ENCODE peak calls at places on chromosomes 3 and 15, in nine cellular contexts. One of them, this sample, is unnamed.

GRCh38 chr15:26126070-26126469 is 262.9 kb upstream of the ATP10A start:
- DNase-seq in CD4-positive, alpha-beta memory T cell: no peak
- DNase-seq in brain microvascular endothelial cell: no peak
- DNase-seq in effector memory CD4-positive, alpha-beta T cell: no peak
- DNase-seq in heart left ventricle: no peak
- DNase-seq in CD8-positive, alpha-beta T cell: no peak
- DNase-seq in HCT116: no peak
- DNase-seq in ascending aorta: no peak
- DNase-seq in MM.1S: no peak
- DNase-seq in this sample: no peak

GRCh38 chr3:32990116-32990515 is 38.7 kb downstream of the CCR4 start:
- DNase-seq in CD4-positive, alpha-beta memory T cell: no peak
- DNase-seq in brain microvascular endothelial cell: no peak
- DNase-seq in effector memory CD4-positive, alpha-beta T cell: no peak
- DNase-seq in heart left ventricle: no peak
- DNase-seq in CD8-positive, alpha-beta T cell: no peak
- DNase-seq in HCT116: no peak
- DNase-seq in ascending aorta: no peak
- DNase-seq in MM.1S: no peak
- DNase-seq in this sample: no peak

GRCh38 chr15:63405159-63405558 is 23.5 kb upstream of the CA12 start:
- DNase-seq in CD4-positive, alpha-beta memory T cell: no peak
- DNase-seq in brain microvascular endothelial cell: no peak
- DNase-seq in effector memory CD4-positive, alpha-beta T cell: no peak
- DNase-seq in heart left ventricle: no peak
- DNase-seq in CD8-positive, alpha-beta T cell: no peak
- DNase-seq in HCT116: no peak
- DNase-seq in ascending aorta: peak; percentile 50
- DNase-seq in MM.1S: no peak
- DNase-seq in this sample: no peak

GRCh38 chr3:119013951-119014350 is 20.7 kb downstream of the IGSF11 start:
- DNase-seq in CD4-positive, alpha-beta memory T cell: no peak
- DNase-seq in brain microvascular endothelial cell: no peak
- DNase-seq in effector memory CD4-positive, alpha-beta T cell: no peak
- DNase-seq in heart left ventricle: no peak
- DNase-seq in CD8-positive, alpha-beta T cell: no peak
- DNase-seq in HCT116: no peak
- DNase-seq in ascending aorta: no peak
- DNase-seq in MM.1S: no peak
- DNase-seq in this sample: no peak

GRCh38 chr3:24709921-24710320 is 215.3 kb upstream of the THRB start:
- DNase-seq in CD4-positive, alpha-beta memory T cell: no peak
- DNase-seq in brain microvascular endothelial cell: no peak
- DNase-seq in effector memory CD4-positive, alpha-beta T cell: no peak
- DNase-seq in heart left ventricle: no peak
- DNase-seq in CD8-positive, alpha-beta T cell: no peak
- DNase-seq in HCT116: no peak
- DNase-seq in ascending aorta: no peak
- DNase-seq in MM.1S: no peak
- DNase-seq in this sample: no peak

GRCh38 chr3:47163023-47163989 is 607 bp downstream of the SETD2 start:
- DNase-seq in CD4-positive, alpha-beta memory T cell: peak; percentile 66
- DNase-seq in brain microvascular endothelial cell: peak; percentile 9
- DNase-seq in effector memory CD4-positive, alpha-beta T cell: peak; percentile 29
- DNase-seq in heart left ventricle: peak; percentile 43
- DNase-seq in CD8-positive, alpha-beta T cell: peak; percentile 80
- DNase-seq in HCT116: no peak
- DNase-seq in ascending aorta: peak; percentile 72
- DNase-seq in MM.1S: peak; percentile 63
- DNase-seq in this sample: peak; percentile 13

GRCh38 chr3:139222100-139222657 is 121.6 kb upstream of the MRPS22 start:
- DNase-seq in CD4-positive, alpha-beta memory T cell: no peak
- DNase-seq in brain microvascular endothelial cell: no peak
- DNase-seq in effector memory CD4-positive, alpha-beta T cell: no peak
- DNase-seq in heart left ventricle: no peak
- DNase-seq in CD8-positive, alpha-beta T cell: no peak
- DNase-seq in HCT116: no peak
- DNase-seq in ascending aorta: no peak
- DNase-seq in MM.1S: no peak
- DNase-seq in this sample: no peak

GRCh38 chr3:194738254-194739093 is 52.8 kb downstream of the FAM43A start:
- DNase-seq in CD4-positive, alpha-beta memory T cell: no peak
- DNase-seq in brain microvascular endothelial cell: peak; percentile 41
- DNase-seq in effector memory CD4-positive, alpha-beta T cell: no peak
- DNase-seq in heart left ventricle: peak; percentile 84
- DNase-seq in CD8-positive, alpha-beta T cell: no peak
- DNase-seq in HCT116: peak; percentile 22
- DNase-seq in ascending aorta: peak; percentile 88
- DNase-seq in MM.1S: no peak
- DNase-seq in this sample: no peak

GRCh38 chr3:64861684-64862083 is 173.9 kb upstream of the ADAMTS9 start:
- DNase-seq in CD4-positive, alpha-beta memory T cell: no peak
- DNase-seq in brain microvascular endothelial cell: no peak
- DNase-seq in effector memory CD4-positive, alpha-beta T cell: no peak
- DNase-seq in heart left ventricle: no peak
- DNase-seq in CD8-positive, alpha-beta T cell: no peak
- DNase-seq in HCT116: no peak
- DNase-seq in ascending aorta: no peak
- DNase-seq in MM.1S: no peak
- DNase-seq in this sample: no peak

GRCh38 chr3:51961607-51962569 is 5.4 kb downstream of the PCBP4 start:
- DNase-seq in CD4-positive, alpha-beta memory T cell: no peak
- DNase-seq in brain microvascular endothelial cell: no peak
- DNase-seq in effector memory CD4-positive, alpha-beta T cell: no peak
- DNase-seq in heart left ventricle: peak; percentile 78
- DNase-seq in CD8-positive, alpha-beta T cell: no peak
- DNase-seq in HCT116: no peak
- DNase-seq in ascending aorta: no peak
- DNase-seq in MM.1S: no peak
- DNase-seq in this sample: no peak

GRCh38 chr3:9883676-9884554 is 3.9 kb upstream of the CIDEC start:
- DNase-seq in CD4-positive, alpha-beta memory T cell: no peak
- DNase-seq in brain microvascular endothelial cell: peak; percentile 45
- DNase-seq in effector memory CD4-positive, alpha-beta T cell: no peak
- DNase-seq in heart left ventricle: no peak
- DNase-seq in CD8-positive, alpha-beta T cell: no peak
- DNase-seq in HCT116: no peak
- DNase-seq in ascending aorta: no peak
- DNase-seq in MM.1S: no peak
- DNase-seq in this sample: no peak

GRCh38 chr3:10026084-10026890 is at the start of gene FANCD2:
- DNase-seq in CD4-positive, alpha-beta memory T cell: peak; percentile 91
- DNase-seq in brain microvascular endothelial cell: peak; percentile 80
- DNase-seq in effector memory CD4-positive, alpha-beta T cell: peak; percentile 85
- DNase-seq in heart left ventricle: peak; percentile 89
- DNase-seq in CD8-positive, alpha-beta T cell: peak; percentile 97
- DNase-seq in HCT116: peak; percentile 73
- DNase-seq in ascending aorta: peak; percentile 93
- DNase-seq in MM.1S: peak; percentile 91
- DNase-seq in this sample: peak; percentile 74

GRCh38 chr15:29938701-29939340 is 116.6 kb upstream of the TJP1 start:
- DNase-seq in CD4-positive, alpha-beta memory T cell: no peak
- DNase-seq in brain microvascular endothelial cell: no peak
- DNase-seq in effector memory CD4-positive, alpha-beta T cell: no peak
- DNase-seq in heart left ventricle: no peak
- DNase-seq in CD8-positive, alpha-beta T cell: no peak
- DNase-seq in HCT116: no peak
- DNase-seq in ascending aorta: no peak
- DNase-seq in MM.1S: no peak
- DNase-seq in this sample: no peak

GRCh38 chr15:76330281-76330680 is 6.3 kb upstream of the ISL2 start:
- DNase-seq in CD4-positive, alpha-beta memory T cell: no peak
- DNase-seq in brain microvascular endothelial cell: no peak
- DNase-seq in effector memory CD4-positive, alpha-beta T cell: no peak
- DNase-seq in heart left ventricle: peak; percentile 63
- DNase-seq in CD8-positive, alpha-beta T cell: no peak
- DNase-seq in HCT116: no peak
- DNase-seq in ascending aorta: peak; percentile 80
- DNase-seq in MM.1S: no peak
- DNase-seq in this sample: no peak

GRCh38 chr15:74318376-74319137 is 48.9 kb downstream of the CYP11A1 start:
- DNase-seq in CD4-positive, alpha-beta memory T cell: no peak
- DNase-seq in brain microvascular endothelial cell: peak; percentile 40
- DNase-seq in effector memory CD4-positive, alpha-beta T cell: no peak
- DNase-seq in heart left ventricle: peak; percentile 77
- DNase-seq in CD8-positive, alpha-beta T cell: no peak
- DNase-seq in HCT116: no peak
- DNase-seq in ascending aorta: peak; percentile 76
- DNase-seq in MM.1S: no peak
- DNase-seq in this sample: no peak

GRCh38 chr3:114706591-114707224 is 412.9 kb downstream of the TIGIT start:
- DNase-seq in CD4-positive, alpha-beta memory T cell: no peak
- DNase-seq in brain microvascular endothelial cell: peak; percentile 59
- DNase-seq in effector memory CD4-positive, alpha-beta T cell: no peak
- DNase-seq in heart left ventricle: no peak
- DNase-seq in CD8-positive, alpha-beta T cell: no peak
- DNase-seq in HCT116: peak; percentile 88
- DNase-seq in ascending aorta: no peak
- DNase-seq in MM.1S: peak; percentile 39
- DNase-seq in this sample: no peak

GRCh38 chr3:112000971-112001370 is 2.2 kb downstream of the TAGLN3 start:
- DNase-seq in CD4-positive, alpha-beta memory T cell: no peak
- DNase-seq in brain microvascular endothelial cell: no peak
- DNase-seq in effector memory CD4-positive, alpha-beta T cell: no peak
- DNase-seq in heart left ventricle: no peak
- DNase-seq in CD8-positive, alpha-beta T cell: no peak
- DNase-seq in HCT116: no peak
- DNase-seq in ascending aorta: no peak
- DNase-seq in MM.1S: no peak
- DNase-seq in this sample: no peak

GRCh38 chr3:171459130-171459941 is 869 bp downstream of the TNIK start:
- DNase-seq in CD4-positive, alpha-beta memory T cell: peak; percentile 88
- DNase-seq in brain microvascular endothelial cell: peak; percentile 32
- DNase-seq in effector memory CD4-positive, alpha-beta T cell: peak; percentile 53
- DNase-seq in heart left ventricle: peak; percentile 53
- DNase-seq in CD8-positive, alpha-beta T cell: peak; percentile 74
- DNase-seq in HCT116: no peak
- DNase-seq in ascending aorta: peak; percentile 65
- DNase-seq in MM.1S: peak; percentile 49
- DNase-seq in this sample: no peak

GRCh38 chr3:102529452-102529851 is 94.6 kb downstream of the ZPLD1 start:
- DNase-seq in CD4-positive, alpha-beta memory T cell: no peak
- DNase-seq in brain microvascular endothelial cell: no peak
- DNase-seq in effector memory CD4-positive, alpha-beta T cell: no peak
- DNase-seq in heart left ventricle: no peak
- DNase-seq in CD8-positive, alpha-beta T cell: no peak
- DNase-seq in HCT116: peak; percentile 39
- DNase-seq in ascending aorta: no peak
- DNase-seq in MM.1S: no peak
- DNase-seq in this sample: no peak

GRCh38 chr15:74540135-74540760 is 772 bp upstream of the ARID3B start:
- DNase-seq in CD4-positive, alpha-beta memory T cell: peak; percentile 41
- DNase-seq in brain microvascular endothelial cell: no peak
- DNase-seq in effector memory CD4-positive, alpha-beta T cell: no peak
- DNase-seq in heart left ventricle: no peak
- DNase-seq in CD8-positive, alpha-beta T cell: no peak
- DNase-seq in HCT116: no peak
- DNase-seq in ascending aorta: no peak
- DNase-seq in MM.1S: peak; percentile 43
- DNase-seq in this sample: peak; percentile 6

GRCh38 chr3:154274345-154274744 is 49.9 kb downstream of the DHX36 start:
- DNase-seq in CD4-positive, alpha-beta memory T cell: no peak
- DNase-seq in brain microvascular endothelial cell: no peak
- DNase-seq in effector memory CD4-positive, alpha-beta T cell: no peak
- DNase-seq in heart left ventricle: no peak
- DNase-seq in CD8-positive, alpha-beta T cell: no peak
- DNase-seq in HCT116: no peak
- DNase-seq in ascending aorta: no peak
- DNase-seq in MM.1S: no peak
- DNase-seq in this sample: no peak
- H3K4me3 ChIP-seq in CD4-positive, alpha-beta memory T cell: no peak overlapping the region
- H3K4me3 ChIP-seq in brain microvascular endothelial cell: no peak overlapping the region
- H3K4me3 ChIP-seq in effector memory CD4-positive, alpha-beta T cell: no peak overlapping the region
- H3K4me3 ChIP-seq in heart left ventricle: no peak overlapping the region
- H3K4me3 ChIP-seq in CD8-positive, alpha-beta T cell: no peak overlapping the region
- H3K4me3 ChIP-seq in HCT116: no peak overlapping the region
- H3K4me3 ChIP-seq in ascending aorta: no peak overlapping the region
- H3K4me3 ChIP-seq in MM.1S: no peak overlapping the region
- H3K4me3 ChIP-seq in this sample: no peak overlapping the region

GRCh38 chr15:90917569-90917968 is 14.5 kb downstream of the MAN2A2 start:
- DNase-seq in CD4-positive, alpha-beta memory T cell: no peak
- DNase-seq in brain microvascular endothelial cell: no peak
- DNase-seq in effector memory CD4-positive, alpha-beta T cell: no peak
- DNase-seq in heart left ventricle: no peak
- DNase-seq in CD8-positive, alpha-beta T cell: no peak
- DNase-seq in HCT116: no peak
- DNase-seq in ascending aorta: no peak
- DNase-seq in MM.1S: no peak
- DNase-seq in this sample: no peak
- H3K36me3 ChIP-seq in CD4-positive, alpha-beta memory T cell: peaks cover 82% of the 10 kb centered on the region
- H3K36me3 ChIP-seq in brain microvascular endothelial cell: peaks cover 37% of the 10 kb centered on the region
- H3K36me3 ChIP-seq in effector memory CD4-positive, alpha-beta T cell: peaks cover 85% of the 10 kb centered on the region
- H3K36me3 ChIP-seq in heart left ventricle: peaks cover 96% of the 10 kb centered on the region
- H3K36me3 ChIP-seq in CD8-positive, alpha-beta T cell: peaks cover 65% of the 10 kb centered on the region
- H3K36me3 ChIP-seq in HCT116: peaks cover 4% of the 10 kb centered on the region
- H3K36me3 ChIP-seq in ascending aorta: peaks cover 74% of the 10 kb centered on the region
- H3K36me3 ChIP-seq in MM.1S: peaks cover 3% of the 10 kb centered on the region
- H3K36me3 ChIP-seq in this sample: peaks cover 93% of the 10 kb centered on the region

DNA sequence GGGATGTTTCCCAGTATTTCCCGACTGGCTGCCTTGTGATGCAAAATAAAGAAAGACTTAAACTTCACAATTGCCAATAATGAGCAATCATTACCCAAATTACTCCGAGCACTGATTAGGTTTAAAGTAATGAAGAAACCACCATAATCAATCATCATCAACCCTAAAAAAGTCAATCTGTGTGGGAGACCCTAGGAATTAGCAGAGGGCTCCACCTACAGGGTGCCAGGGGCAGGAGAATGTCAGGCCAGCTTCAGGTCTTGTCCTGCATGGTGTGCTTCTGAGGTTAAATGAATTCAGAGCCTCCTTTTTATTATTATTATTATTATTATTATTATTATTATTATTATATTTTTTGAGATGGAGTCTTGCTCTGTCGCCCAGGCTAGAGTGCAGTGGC is 478.0 kb upstream of the ARRDC4 start:
- DNase-seq in CD4-positive, alpha-beta memory T cell: no peak
- DNase-seq in brain microvascular endothelial cell: no peak
- DNase-seq in effector memory CD4-positive, alpha-beta T cell: no peak
- DNase-seq in heart left ventricle: no peak
- DNase-seq in CD8-positive, alpha-beta T cell: no peak
- DNase-seq in HCT116: no peak
- DNase-seq in ascending aorta: no peak
- DNase-seq in MM.1S: no peak
- DNase-seq in this sample: no peak
- H3K27ac ChIP-seq in CD4-positive, alpha-beta memory T cell: no peak overlapping the region
- H3K27ac ChIP-seq in brain microvascular endothelial cell: no peak overlapping the region
- H3K27ac ChIP-seq in effector memory CD4-positive, alpha-beta T cell: no peak overlapping the region
- H3K27ac ChIP-seq in heart left ventricle: no peak overlapping the region
- H3K27ac ChIP-seq in CD8-positive, alpha-beta T cell: no peak overlapping the region
- H3K27ac ChIP-seq in HCT116: no peak overlapping the region
- H3K27ac ChIP-seq in ascending aorta: no peak overlapping the region
- H3K27ac ChIP-seq in MM.1S: no peak overlapping the region
- H3K27ac ChIP-seq in this sample: no peak overlapping the region

DNA sequence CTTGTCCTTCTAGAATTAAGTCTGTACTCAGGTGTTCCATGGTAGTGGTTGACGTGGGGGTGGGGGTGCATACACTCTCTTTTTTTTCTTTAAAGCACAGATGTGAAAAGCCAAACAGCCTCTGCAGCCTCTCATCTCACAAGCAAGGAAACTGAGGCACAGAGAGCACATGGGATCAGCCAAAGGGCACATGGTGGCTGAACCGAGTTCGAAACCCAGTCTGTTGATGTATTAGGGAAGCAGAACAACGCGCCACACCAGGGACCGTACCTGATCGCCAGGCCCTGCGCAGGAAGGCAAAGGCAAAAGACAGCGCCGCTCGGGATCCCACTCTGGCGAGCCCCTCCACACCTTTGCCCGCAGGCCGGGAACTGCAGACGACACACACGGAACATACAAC is 47.3 kb downstream of the HERC2 start:
- DNase-seq in CD4-positive, alpha-beta memory T cell: no peak
- DNase-seq in brain microvascular endothelial cell: no peak
- DNase-seq in effector memory CD4-positive, alpha-beta T cell: no peak
- DNase-seq in heart left ventricle: no peak
- DNase-seq in CD8-positive, alpha-beta T cell: no peak
- DNase-seq in HCT116: no peak
- DNase-seq in ascending aorta: no peak
- DNase-seq in MM.1S: no peak
- DNase-seq in this sample: no peak
- H3K4me3 ChIP-seq in CD4-positive, alpha-beta memory T cell: no peak overlapping the region
- H3K4me3 ChIP-seq in brain microvascular endothelial cell: no peak overlapping the region
- H3K4me3 ChIP-seq in effector memory CD4-positive, alpha-beta T cell: no peak overlapping the region
- H3K4me3 ChIP-seq in heart left ventricle: no peak overlapping the region
- H3K4me3 ChIP-seq in CD8-positive, alpha-beta T cell: no peak overlapping the region
- H3K4me3 ChIP-seq in HCT116: no peak overlapping the region
- H3K4me3 ChIP-seq in ascending aorta: no peak overlapping the region
- H3K4me3 ChIP-seq in MM.1S: no peak overlapping the region
- H3K4me3 ChIP-seq in this sample: no peak overlapping the region